ENCODE peak calls at places on chromosomes 12 and 14, in nine cellular contexts. One of them, this sample, is unnamed. For H3K4me1, the result is how much of the 10 kb centered on the place peaks cover.

GRCh38 chr14:62776300-62776699 is 269.0 kb downstream of the KCNH5 start:
- DNase-seq in endothelial cell of umbilical vein: no peak
- DNase-seq in astrocyte: peak
- DNase-seq in left ventricle myocardium inferior: no peak
- DNase-seq in BE2C: no peak
- DNase-seq in mesendoderm: no peak
- DNase-seq in PC-3: no peak
- DNase-seq in naive thymus-derived CD4-positive, alpha-beta T cell: no peak
- DNase-seq in transverse colon: no peak
- DNase-seq in this sample: no peak

GRCh38 chr12:118360785-118361404 is 11.8 kb downstream of the TAOK3 start:
- DNase-seq in endothelial cell of umbilical vein: peak
- DNase-seq in astrocyte: peak
- DNase-seq in left ventricle myocardium inferior: no peak
- DNase-seq in BE2C: no peak
- DNase-seq in mesendoderm: no peak
- DNase-seq in PC-3: peak
- DNase-seq in naive thymus-derived CD4-positive, alpha-beta T cell: no peak
- DNase-seq in transverse colon: no peak
- DNase-seq in this sample: no peak

GRCh38 chr12:10213168-10214130 is 772 bp downstream of the GABARAPL1 start:
- DNase-seq in endothelial cell of umbilical vein: peak
- DNase-seq in astrocyte: peak
- DNase-seq in left ventricle myocardium inferior: peak
- DNase-seq in BE2C: peak
- DNase-seq in mesendoderm: peak
- DNase-seq in PC-3: peak
- DNase-seq in naive thymus-derived CD4-positive, alpha-beta T cell: peak
- DNase-seq in transverse colon: peak
- DNase-seq in this sample: peak

GRCh38 chr14:61570188-61570960 is 124.9 kb upstream of the HIF1A start:
- DNase-seq in endothelial cell of umbilical vein: no peak
- DNase-seq in astrocyte: peak
- DNase-seq in left ventricle myocardium inferior: no peak
- DNase-seq in BE2C: no peak
- DNase-seq in mesendoderm: no peak
- DNase-seq in PC-3: peak
- DNase-seq in naive thymus-derived CD4-positive, alpha-beta T cell: no peak
- DNase-seq in transverse colon: no peak
- DNase-seq in this sample: no peak

GRCh38 chr12:28149279-28149678 is 41.0 kb upstream of the CCDC91 start:
- DNase-seq in endothelial cell of umbilical vein: no peak
- DNase-seq in astrocyte: no peak
- DNase-seq in left ventricle myocardium inferior: no peak
- DNase-seq in BE2C: no peak
- DNase-seq in mesendoderm: no peak
- DNase-seq in PC-3: no peak
- DNase-seq in naive thymus-derived CD4-positive, alpha-beta T cell: no peak
- DNase-seq in transverse colon: no peak
- DNase-seq in this sample: no peak

GRCh38 chr12:19482551-19483109 is 43.3 kb downstream of the AEBP2 start:
- DNase-seq in endothelial cell of umbilical vein: no peak
- DNase-seq in astrocyte: no peak
- DNase-seq in left ventricle myocardium inferior: no peak
- DNase-seq in BE2C: no peak
- DNase-seq in mesendoderm: peak
- DNase-seq in PC-3: no peak
- DNase-seq in naive thymus-derived CD4-positive, alpha-beta T cell: peak
- DNase-seq in transverse colon: no peak
- DNase-seq in this sample: no peak

GRCh38 chr14:33254876-33255275 is 316.2 kb downstream of the NPAS3 start:
- DNase-seq in endothelial cell of umbilical vein: peak
- DNase-seq in astrocyte: no peak
- DNase-seq in left ventricle myocardium inferior: no peak
- DNase-seq in BE2C: no peak
- DNase-seq in mesendoderm: no peak
- DNase-seq in PC-3: no peak
- DNase-seq in naive thymus-derived CD4-positive, alpha-beta T cell: no peak
- DNase-seq in transverse colon: no peak
- DNase-seq in this sample: no peak

GRCh38 chr14:64249363-64249762 is 44.8 kb downstream of the ESR2 start:
- DNase-seq in endothelial cell of umbilical vein: peak
- DNase-seq in astrocyte: no peak
- DNase-seq in left ventricle myocardium inferior: no peak
- DNase-seq in BE2C: no peak
- DNase-seq in mesendoderm: no peak
- DNase-seq in PC-3: no peak
- DNase-seq in naive thymus-derived CD4-positive, alpha-beta T cell: no peak
- DNase-seq in transverse colon: no peak
- DNase-seq in this sample: no peak

GRCh38 chr12:95203477-95203843 is 13.8 kb downstream of the FGD6 start:
- DNase-seq in endothelial cell of umbilical vein: no peak
- DNase-seq in astrocyte: no peak
- DNase-seq in left ventricle myocardium inferior: no peak
- DNase-seq in BE2C: no peak
- DNase-seq in mesendoderm: no peak
- DNase-seq in PC-3: no peak
- DNase-seq in naive thymus-derived CD4-positive, alpha-beta T cell: no peak
- DNase-seq in transverse colon: no peak
- DNase-seq in this sample: no peak
- H3K4me1 ChIP-seq in endothelial cell of umbilical vein: half or more
- H3K4me1 ChIP-seq in astrocyte: under half
- H3K4me1 ChIP-seq in left ventricle myocardium inferior: half or more
- H3K4me1 ChIP-seq in BE2C: under half
- H3K4me1 ChIP-seq in mesendoderm: under half
- H3K4me1 ChIP-seq in PC-3: half or more
- H3K4me1 ChIP-seq in naive thymus-derived CD4-positive, alpha-beta T cell: under half
- H3K4me1 ChIP-seq in transverse colon: under half
- H3K4me1 ChIP-seq in this sample: half or more

GRCh38 chr14:104294983-104295680 is 156.7 kb downstream of the KIF26A start:
- DNase-seq in endothelial cell of umbilical vein: no peak
- DNase-seq in astrocyte: no peak
- DNase-seq in left ventricle myocardium inferior: peak
- DNase-seq in BE2C: peak
- DNase-seq in mesendoderm: no peak
- DNase-seq in PC-3: no peak
- DNase-seq in naive thymus-derived CD4-positive, alpha-beta T cell: no peak
- DNase-seq in transverse colon: peak
- DNase-seq in this sample: peak
- H3K4me1 ChIP-seq in endothelial cell of umbilical vein: under half
- H3K4me1 ChIP-seq in astrocyte: under half
- H3K4me1 ChIP-seq in left ventricle myocardium inferior: under half
- H3K4me1 ChIP-seq in BE2C: half or more
- H3K4me1 ChIP-seq in mesendoderm: under half
- H3K4me1 ChIP-seq in PC-3: under half
- H3K4me1 ChIP-seq in naive thymus-derived CD4-positive, alpha-beta T cell: under half
- H3K4me1 ChIP-seq in transverse colon: under half
- H3K4me1 ChIP-seq in this sample: under half

DNA sequence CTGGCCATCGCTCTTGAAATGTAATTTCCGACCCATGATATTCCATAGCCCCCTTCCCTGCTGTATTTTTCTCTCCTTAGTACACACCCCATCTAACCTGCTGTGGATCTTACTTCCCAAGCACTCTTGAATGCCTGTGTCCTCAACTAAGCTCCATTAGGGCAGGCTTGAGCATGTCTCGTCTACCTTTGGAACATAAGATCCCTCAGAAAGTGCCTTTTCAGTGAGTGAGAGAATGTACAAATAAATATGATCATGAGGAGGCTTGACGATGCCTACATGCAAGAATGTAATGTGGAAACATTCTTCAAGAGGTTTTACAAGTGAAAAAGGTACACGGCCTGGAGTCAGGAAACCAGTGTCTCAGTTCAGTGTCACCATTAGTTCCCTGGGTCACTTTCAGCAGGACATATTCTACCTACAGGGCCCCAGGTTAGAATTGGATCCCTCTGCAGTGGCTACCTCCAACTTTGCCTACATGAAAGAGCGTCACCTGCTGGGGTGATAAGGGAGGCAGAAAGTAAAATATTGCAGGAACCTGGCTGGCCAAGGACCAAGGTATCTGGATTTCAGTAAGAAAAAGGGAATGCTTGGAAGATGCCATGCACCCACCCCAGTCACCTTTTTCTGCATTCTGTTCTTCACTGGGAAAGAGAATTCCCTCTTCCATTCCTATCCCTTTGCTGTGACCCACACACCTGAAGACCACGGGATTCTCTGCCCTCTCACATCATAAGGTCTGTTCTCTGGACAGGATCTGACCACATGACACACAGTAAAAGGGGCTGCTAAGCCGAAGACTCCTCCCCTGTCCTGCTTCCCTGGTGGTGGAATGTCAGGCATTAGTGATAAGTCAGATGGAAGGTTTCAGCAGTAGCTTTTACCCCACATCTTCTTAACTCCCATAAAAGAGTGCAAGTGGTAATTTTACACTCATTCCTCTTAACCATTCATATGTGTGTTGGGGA is 24.6 kb upstream of the SERPINA1 start:
- DNase-seq in endothelial cell of umbilical vein: no peak
- DNase-seq in astrocyte: no peak
- DNase-seq in left ventricle myocardium inferior: no peak
- DNase-seq in BE2C: no peak
- DNase-seq in mesendoderm: peak
- DNase-seq in PC-3: peak
- DNase-seq in naive thymus-derived CD4-positive, alpha-beta T cell: no peak
- DNase-seq in transverse colon: no peak
- DNase-seq in this sample: no peak
- H3K4me1 ChIP-seq in endothelial cell of umbilical vein: under half
- H3K4me1 ChIP-seq in astrocyte: under half
- H3K4me1 ChIP-seq in left ventricle myocardium inferior: under half
- H3K4me1 ChIP-seq in BE2C: under half
- H3K4me1 ChIP-seq in mesendoderm: under half
- H3K4me1 ChIP-seq in PC-3: under half
- H3K4me1 ChIP-seq in naive thymus-derived CD4-positive, alpha-beta T cell: under half
- H3K4me1 ChIP-seq in transverse colon: under half
- H3K4me1 ChIP-seq in this sample: under half

GRCh38 chr14:25896777-25897176 is 701.1 kb downstream of the NOVA1 start:
- DNase-seq in endothelial cell of umbilical vein: no peak
- DNase-seq in astrocyte: no peak
- DNase-seq in left ventricle myocardium inferior: no peak
- DNase-seq in BE2C: no peak
- DNase-seq in mesendoderm: peak
- DNase-seq in PC-3: no peak
- DNase-seq in naive thymus-derived CD4-positive, alpha-beta T cell: no peak
- DNase-seq in transverse colon: no peak
- DNase-seq in this sample: no peak
- H3K4me1 ChIP-seq in endothelial cell of umbilical vein: under half
- H3K4me1 ChIP-seq in astrocyte: under half
- H3K4me1 ChIP-seq in left ventricle myocardium inferior: under half
- H3K4me1 ChIP-seq in BE2C: under half
- H3K4me1 ChIP-seq in mesendoderm: under half
- H3K4me1 ChIP-seq in PC-3: under half
- H3K4me1 ChIP-seq in naive thymus-derived CD4-positive, alpha-beta T cell: under half
- H3K4me1 ChIP-seq in transverse colon: under half
- H3K4me1 ChIP-seq in this sample: under half

GRCh38 chr12:1534708-1535107 is 59.7 kb downstream of the FBXL14 start:
- DNase-seq in endothelial cell of umbilical vein: no peak
- DNase-seq in astrocyte: no peak
- DNase-seq in left ventricle myocardium inferior: no peak
- DNase-seq in BE2C: no peak
- DNase-seq in mesendoderm: no peak
- DNase-seq in PC-3: no peak
- DNase-seq in naive thymus-derived CD4-positive, alpha-beta T cell: no peak
- DNase-seq in transverse colon: peak
- DNase-seq in this sample: no peak
- H3K4me1 ChIP-seq in endothelial cell of umbilical vein: under half
- H3K4me1 ChIP-seq in astrocyte: under half
- H3K4me1 ChIP-seq in left ventricle myocardium inferior: under half
- H3K4me1 ChIP-seq in BE2C: under half
- H3K4me1 ChIP-seq in mesendoderm: under half
- H3K4me1 ChIP-seq in PC-3: under half
- H3K4me1 ChIP-seq in naive thymus-derived CD4-positive, alpha-beta T cell: under half
- H3K4me1 ChIP-seq in transverse colon: under half
- H3K4me1 ChIP-seq in this sample: under half

DNA sequence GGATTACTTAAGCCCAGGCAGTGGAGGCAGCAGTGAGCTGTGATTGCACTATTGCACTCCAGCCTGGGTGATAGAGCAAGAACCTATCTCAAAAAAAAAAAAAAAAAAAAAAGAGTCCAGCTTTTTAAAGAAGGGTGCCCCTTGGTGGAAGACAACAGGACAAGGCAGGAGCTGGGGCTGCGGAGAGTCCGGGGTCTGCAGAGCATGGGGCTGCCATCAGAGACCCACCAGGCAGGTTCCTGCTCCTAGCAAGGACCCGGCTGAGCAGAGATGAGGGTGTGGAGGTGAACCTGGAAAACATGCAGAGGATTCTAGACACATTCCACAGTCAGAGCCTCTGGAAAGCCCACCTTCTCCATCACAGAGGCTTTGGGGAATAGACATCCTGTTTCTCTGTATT is 21.0 kb upstream of the CIPC start:
- DNase-seq in endothelial cell of umbilical vein: no peak
- DNase-seq in astrocyte: no peak
- DNase-seq in left ventricle myocardium inferior: no peak
- DNase-seq in BE2C: no peak
- DNase-seq in mesendoderm: no peak
- DNase-seq in PC-3: no peak
- DNase-seq in naive thymus-derived CD4-positive, alpha-beta T cell: no peak
- DNase-seq in transverse colon: no peak
- DNase-seq in this sample: no peak
- H3K4me1 ChIP-seq in endothelial cell of umbilical vein: under half
- H3K4me1 ChIP-seq in astrocyte: under half
- H3K4me1 ChIP-seq in left ventricle myocardium inferior: under half
- H3K4me1 ChIP-seq in BE2C: under half
- H3K4me1 ChIP-seq in mesendoderm: under half
- H3K4me1 ChIP-seq in PC-3: under half
- H3K4me1 ChIP-seq in naive thymus-derived CD4-positive, alpha-beta T cell: under half
- H3K4me1 ChIP-seq in transverse colon: under half
- H3K4me1 ChIP-seq in this sample: under half

GRCh38 chr14:35297677-35298076 is 5.5 kb downstream of the PSMA6 start:
- DNase-seq in endothelial cell of umbilical vein: no peak
- DNase-seq in astrocyte: no peak
- DNase-seq in left ventricle myocardium inferior: no peak
- DNase-seq in BE2C: no peak
- DNase-seq in mesendoderm: no peak
- DNase-seq in PC-3: no peak
- DNase-seq in naive thymus-derived CD4-positive, alpha-beta T cell: no peak
- DNase-seq in transverse colon: no peak
- DNase-seq in this sample: no peak

GRCh38 chr14:35302211-35302528 is 10.0 kb downstream of the PSMA6 start:
- DNase-seq in endothelial cell of umbilical vein: no peak
- DNase-seq in astrocyte: no peak
- DNase-seq in left ventricle myocardium inferior: no peak
- DNase-seq in BE2C: no peak
- DNase-seq in mesendoderm: no peak
- DNase-seq in PC-3: no peak
- DNase-seq in naive thymus-derived CD4-positive, alpha-beta T cell: no peak
- DNase-seq in transverse colon: no peak
- DNase-seq in this sample: no peak

GRCh38 chr14:35300228-35300627 is 8.0 kb downstream of the PSMA6 start:
- DNase-seq in endothelial cell of umbilical vein: no peak
- DNase-seq in astrocyte: no peak
- DNase-seq in left ventricle myocardium inferior: no peak
- DNase-seq in BE2C: no peak
- DNase-seq in mesendoderm: no peak
- DNase-seq in PC-3: no peak
- DNase-seq in naive thymus-derived CD4-positive, alpha-beta T cell: no peak
- DNase-seq in transverse colon: no peak
- DNase-seq in this sample: no peak

GRCh38 chr14:35301334-35302210 is 9.4 kb downstream of the PSMA6 start:
- DNase-seq in endothelial cell of umbilical vein: no peak
- DNase-seq in astrocyte: no peak
- DNase-seq in left ventricle myocardium inferior: no peak
- DNase-seq in BE2C: no peak
- DNase-seq in mesendoderm: no peak
- DNase-seq in PC-3: no peak
- DNase-seq in naive thymus-derived CD4-positive, alpha-beta T cell: no peak
- DNase-seq in transverse colon: no peak
- DNase-seq in this sample: no peak

GRCh38 chr14:35299708-35300107 is 7.5 kb downstream of the PSMA6 start:
- DNase-seq in endothelial cell of umbilical vein: no peak
- DNase-seq in astrocyte: no peak
- DNase-seq in left ventricle myocardium inferior: no peak
- DNase-seq in BE2C: no peak
- DNase-seq in mesendoderm: no peak
- DNase-seq in PC-3: peak
- DNase-seq in naive thymus-derived CD4-positive, alpha-beta T cell: no peak
- DNase-seq in transverse colon: no peak
- DNase-seq in this sample: no peak
- H3K4me1 ChIP-seq in endothelial cell of umbilical vein: under half
- H3K4me1 ChIP-seq in astrocyte: under half
- H3K4me1 ChIP-seq in left ventricle myocardium inferior: half or more
- H3K4me1 ChIP-seq in BE2C: under half
- H3K4me1 ChIP-seq in mesendoderm: under half
- H3K4me1 ChIP-seq in PC-3: under half
- H3K4me1 ChIP-seq in naive thymus-derived CD4-positive, alpha-beta T cell: under half
- H3K4me1 ChIP-seq in transverse colon: under half
- H3K4me1 ChIP-seq in this sample: under half